ENCODE peak calls at places on chromosomes 13 and 19, in four cellular contexts. J, D, E and G are unnamed samples.

GRCh38 chr13:40433577-40433976 is 232.9 kb downstream of the FOXO1 start:
- DNase-seq in J (peak), E (no peak), D (no peak), G (no peak)

GRCh38 chr13:45362939-45363338 is 22.0 kb upstream of the TPT1 start:
- DNase-seq in J (no peak), E (no peak), D (no peak), G (no peak)

GRCh38 chr13:43023244-43023931 is at the start of gene DNAJC15:
- DNase-seq in D (peak), J (peak), E (peak), G (peak)

GRCh38 chr19:46841458-46842083 is 9.1 kb downstream of the AP2S1 start:
- DNase-seq in D (no peak), E (peak), J (no peak), G (peak)

GRCh38 chr13:64527561-64527960 is 2702.6 kb downstream of the PCDH9 start:
- DNase-seq in J (no peak), D (no peak), E (no peak), G (no peak)

GRCh38 chr19:40689339-40690049 is 957 bp downstream of the NUMBL start:
- DNase-seq in E (no peak), D (peak), J (no peak), G (no peak)

GRCh38 chr19:7507884-7508283 is 8.0 kb upstream of the ZNF358 start:
- DNase-seq in D (peak), E (peak), J (no peak), G (peak)

GRCh38 chr19:37933965-37934364 is 27.0 kb downstream of the SIPA1L3 start:
- DNase-seq in D (no peak), E (no peak), J (no peak), G (no peak)

GRCh38 chr13:27783111-27783510 is 9.2 kb upstream of the GSX1 start:
- DNase-seq in E (no peak), J (no peak), D (no peak), G (no peak)

GRCh38 chr13:46386426-46386995 is 541 bp downstream of the RUBCNL start:
- DNase-seq in J (no peak), E (no peak), D (no peak), G (no peak)

GRCh38 chr19:4066682-4067395 is at the start of gene ZBTB7A:
- DNase-seq in J (peak), D (peak), E (peak), G (peak)

GRCh38 chr13:48411281-48412099 is 1.4 kb downstream of the LPAR6 start:
- DNase-seq in J (peak), D (no peak), E (no peak), G (no peak)

GRCh38 chr13:109151696-109152095 is 522.3 kb downstream of the MYO16 start:
- DNase-seq in J (no peak), E (no peak), D (no peak), G (no peak)

GRCh38 chr13:25659091-25659502 is 287.3 kb downstream of the ATP8A2 start:
- DNase-seq in D (no peak), J (no peak), E (no peak), G (no peak)

GRCh38 chr13:109400192-109400591 is 386.2 kb downstream of the IRS2 start:
- DNase-seq in J (no peak), D (no peak), E (no peak), G (no peak)

GRCh38 chr13:51034906-51035305 is 76.2 kb downstream of the C13orf42 start:
- DNase-seq in J (no peak), E (no peak), D (no peak), G (no peak)

GRCh38 chr19:48867119-48867921 is 1.1 kb downstream of the PLEKHA4 start:
- DNase-seq in J (no peak), D (no peak), E (no peak), G (peak)

GRCh38 chr19:22893855-22894270 is 61.8 kb downstream of the ZNF723 start:
- DNase-seq in D (no peak), E (no peak), J (no peak), G (no peak)

GRCh38 chr19:51131780-51132680 is 7.3 kb downstream of the SIGLEC9 start:
- DNase-seq in D (no peak), E (no peak), J (no peak), G (no peak)

GRCh38 chr13:110560606-110561334 is 752 bp downstream of the RAB20 start:
- DNase-seq in E (no peak), D (peak), J (no peak), G (peak)

GRCh38 chr19:13012690-13013608 is 17.7 kb downstream of the NFIX start:
- DNase-seq in J (no peak), E (no peak), D (no peak), G (no peak)

GRCh38 chr19:17766543-17767131 is 15.4 kb downstream of the FCHO1 start:
- DNase-seq in D (peak), J (no peak), E (no peak), G (no peak)

GRCh38 chr19:4014541-4015491 is 7.3 kb downstream of the PIAS4 start:
- DNase-seq in D (peak), J (peak), E (no peak), G (no peak)

GRCh38 chr13:112991611-112992010 is 22.6 kb downstream of the MCF2L start:
- DNase-seq in E (no peak), D (no peak), J (no peak), G (no peak)

GRCh38 chr13:37326319-37326718 is 220.9 kb upstream of the CSNK1A1L start:
- DNase-seq in D (no peak), J (no peak), E (no peak), G (no peak)

GRCh38 chr13:51557875-51558604 is 26.2 kb upstream of the WDFY2 start:
- DNase-seq in D (no peak), J (no peak), E (no peak), G (no peak)

GRCh38 chr13:25046985-25047660 is 48.8 kb upstream of the PABPC3 start:
- DNase-seq in D (peak), E (no peak), J (no peak), G (no peak)

GRCh38 chr13:26679411-26679810 is 81.2 kb downstream of the GPR12 start:
- DNase-seq in D (no peak), E (no peak), J (no peak), G (no peak)

GRCh38 chr13:100666124-100666523 is 8.5 kb downstream of the TMTC4 start:
- DNase-seq in J (no peak), E (no peak), D (no peak), G (no peak)

GRCh38 chr19:18021121-18021755 is 13.3 kb downstream of the ARRDC2 start:
- DNase-seq in D (no peak), J (peak), E (peak), G (peak)

GRCh38 chr19:4712771-4713170 is 10.9 kb downstream of the DPP9 start:
- DNase-seq in J (no peak), E (no peak), D (no peak), G (no peak)

GRCh38 chr13:85589021-85589420 is 210.2 kb downstream of the SLITRK6 start:
- DNase-seq in D (no peak), E (no peak), J (no peak), G (no peak)